ENCODE peak calls at places on chromosomes 4 and X, in nine cellular contexts. T is GM23248, B is neural progenitor cell, J is astrocyte, K is mesenchymal stem cell, G is OCI-LY7, X is IMR-90, H is mammary epithelial cell, S is K562. W is an unnamed sample.

GRCh38 chr4:55175779-55176231 is 50.4 kb upstream of the KDR start:
- DNase-seq in X (peak; percentile 72), T (peak; percentile 84), J (peak; percentile 79), K (peak; percentile 80), S (no peak), H (no peak), G (no peak), B (no peak), W (no peak)

GRCh38 chr4:163941221-163941865 is 446.9 kb downstream of the TMA16 start:
- DNase-seq in T (no peak), J (peak; percentile 8), H (peak; percentile 28), B (no peak), G (no peak), K (peak; percentile 2), S (no peak), X (no peak), W (no peak)

GRCh38 chr4:72194046-72194445 is 162.2 kb downstream of the NPFFR2 start:
- DNase-seq in J (no peak), K (no peak), X (no peak), S (no peak), H (no peak), T (no peak), G (no peak), B (no peak), W (no peak)

GRCh38 chr4:130699004-130699403 is 1603.1 kb downstream of the C4orf33 start:
- DNase-seq in K (no peak), J (no peak), B (no peak), H (no peak), X (no peak), S (no peak), T (no peak), G (no peak), W (no peak)

GRCh38 chrX:40570346-40571093 is 10.2 kb upstream of the ATP6AP2 start:
- DNase-seq in K (no peak), B (no peak), H (no peak), J (no peak), T (no peak), S (peak; percentile 9), G (no peak), X (no peak), W (no peak)

GRCh38 chr4:126986828-126987227 is 645.9 kb upstream of the INTU start:
- DNase-seq in B (no peak), S (no peak), K (peak; percentile 44), H (peak; percentile 60), J (peak; percentile 72), X (peak; percentile 82), T (peak; percentile 58), G (no peak), W (no peak)

GRCh38 chr4:175542787-175543186 is 269.3 kb downstream of the GPM6A start:
- DNase-seq in K (no peak), G (no peak), S (no peak), T (no peak), H (no peak), J (no peak), B (no peak), X (no peak), W (no peak)

GRCh38 chrX:33082371-33082770 is 129.0 kb downstream of the DMD start:
- DNase-seq in J (no peak), X (no peak), B (no peak), S (no peak), H (no peak), G (no peak), T (no peak), K (no peak), W (no peak)

GRCh38 chrX:120457766-120458180 is 11.3 kb downstream of the LAMP2 start:
- DNase-seq in J (peak; percentile 90), H (peak; percentile 98), S (peak; percentile 31), K (peak; percentile 59), T (peak; percentile 87), G (peak; percentile 70), X (peak; percentile 76), B (no peak), W (peak; percentile 86)

GRCh38 chrX:1053072-1053471 is 159.4 kb downstream of the CRLF2 start:
- DNase-seq in S (no peak), J (no peak), T (no peak), G (no peak), K (no peak), H (no peak), B (no peak), X (no peak), W (no peak)

GRCh38 chrX:7170903-7171302 is 22.9 kb upstream of the PUDP start:
- DNase-seq in G (peak; percentile 9), J (no peak), T (no peak), S (peak; percentile 64), X (no peak), K (peak; percentile 5), H (no peak), B (no peak), W (peak; percentile 78)

GRCh38 chrX:10142041-10142589 is 14.7 kb upstream of the CLCN4 start:
- DNase-seq in T (no peak), J (no peak), X (no peak), K (no peak), B (no peak), G (no peak), S (no peak), H (no peak), W (no peak)

GRCh38 chr4:54913751-54914526 is 211.5 kb downstream of the KDR start:
- DNase-seq in S (no peak), B (no peak), X (no peak), J (no peak), G (no peak), K (peak; percentile 26), H (no peak), T (peak; percentile 17), W (no peak)

GRCh38 chrX:119010491-119010890 is 36.1 kb downstream of the LONRF3 start:
- DNase-seq in T (no peak), H (no peak), B (no peak), X (no peak), K (no peak), J (no peak), S (no peak), G (no peak), W (peak; percentile 92)
- H3K36me3 ChIP-seq in T (no peaks in the 10 kb centered on the region), H (no peaks in the 10 kb centered on the region), B (no peaks in the 10 kb centered on the region), X (no peaks in the 10 kb centered on the region), K (no peaks in the 10 kb centered on the region), J (no peaks in the 10 kb centered on the region), S (peaks cover 51% of the 10 kb centered on the region), G (no peaks in the 10 kb centered on the region), W (no peaks in the 10 kb centered on the region)

GRCh38 chrX:154312116-154312515 is 16.5 kb downstream of the TKTL1 start:
- DNase-seq in X (no peak), B (no peak), S (no peak), K (no peak), G (no peak), H (no peak), T (no peak), J (no peak), W (no peak)
- H3K9me3 ChIP-seq in X (no peaks in the 10 kb centered on the region), B (no peaks in the 10 kb centered on the region), S (no peaks in the 10 kb centered on the region), K (no peaks in the 10 kb centered on the region), G (no peaks in the 10 kb centered on the region), H (no peaks in the 10 kb centered on the region), T (no peaks in the 10 kb centered on the region), J (no peaks in the 10 kb centered on the region), W (no peaks in the 10 kb centered on the region)

DNA sequence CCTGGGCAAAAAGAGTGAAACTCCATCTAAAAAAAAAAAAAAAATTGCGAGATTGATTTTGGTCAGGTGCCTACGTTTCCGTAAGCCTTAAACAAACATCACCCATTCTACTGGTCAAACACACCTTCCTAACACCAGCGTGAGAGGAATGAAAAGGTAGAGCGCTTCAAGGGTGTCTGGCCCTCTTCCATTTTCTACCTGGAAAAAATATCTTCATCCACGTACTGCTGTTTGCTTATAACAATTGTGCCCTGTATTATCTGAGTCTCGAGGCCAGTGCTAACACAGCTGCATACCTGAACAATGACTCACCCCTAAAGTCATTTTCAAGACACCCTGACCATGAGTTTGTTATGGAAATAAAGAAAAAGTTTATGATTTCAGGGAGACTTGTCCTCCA is 13.9 kb downstream of the TMSB4X start:
- DNase-seq in H (peak; percentile 91), B (no peak), G (no peak), K (no peak), S (peak; percentile 62), J (peak; percentile 68), T (peak; percentile 67), X (peak; percentile 74), W (no peak)
- H3K4me2 ChIP-seq in H (peak overlapping the region; percentile 52), B (no peak overlapping the region), G (no peak overlapping the region), K (peak overlapping the region; percentile 16), S (no peak overlapping the region), J (peak overlapping the region; percentile 54), T (no peak overlapping the region), X (no peak overlapping the region), W (no peak overlapping the region)

DNA sequence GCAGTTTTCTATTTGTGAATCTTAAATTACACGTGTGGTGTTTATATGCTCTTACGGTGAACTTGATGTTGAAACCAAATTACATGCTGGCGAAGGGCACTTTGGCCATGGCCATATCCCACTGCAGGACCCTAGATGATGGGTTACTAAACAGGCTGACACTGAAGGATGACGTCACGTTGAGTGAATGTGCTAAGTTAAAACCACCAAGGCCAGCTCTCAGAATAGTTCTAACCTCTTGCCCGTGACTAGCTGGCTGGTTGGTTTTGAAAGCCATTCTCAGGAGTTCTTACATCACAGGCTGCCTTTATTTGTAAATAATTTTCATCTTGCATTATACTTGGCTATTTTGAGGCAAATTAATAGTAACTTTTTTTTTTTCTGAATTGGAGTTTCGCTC is 41.3 kb upstream of the PHEX start:
- DNase-seq in X (no peak), S (no peak), K (peak; percentile 15), G (no peak), B (no peak), H (no peak), J (no peak), T (no peak), W (peak; percentile 37)
- H3K36me3 ChIP-seq in X (peaks cover 36% of the 10 kb centered on the region), S (peaks cover 80% of the 10 kb centered on the region), K (peaks cover 24% of the 10 kb centered on the region), G (peaks cover 36% of the 10 kb centered on the region), B (no peaks in the 10 kb centered on the region), H (peaks cover 2% of the 10 kb centered on the region), J (peaks cover 16% of the 10 kb centered on the region), T (peaks cover 15% of the 10 kb centered on the region), W (peaks cover 20% of the 10 kb centered on the region)

GRCh38 chrX:135287266-135287823 is 21.9 kb upstream of the ETDC start:
- DNase-seq in T (no peak), S (no peak), J (no peak), H (no peak), B (no peak), K (no peak), G (no peak), X (no peak), W (no peak)
- H3K9me3 ChIP-seq in T (no peaks in the 10 kb centered on the region), S (no peaks in the 10 kb centered on the region), J (peaks cover 5% of the 10 kb centered on the region), H (peaks cover 42% of the 10 kb centered on the region), B (peaks cover 36% of the 10 kb centered on the region), K (peaks cover 87% of the 10 kb centered on the region), G (no peaks in the 10 kb centered on the region), X (peaks cover 29% of the 10 kb centered on the region), W (peaks cover 40% of the 10 kb centered on the region)